ENCODE peak calls at places on chromosomes 4 and X, in six cellular contexts. S is tibial artery, D is kidney, F is cardiac muscle cell, Y is Peyer's patch, U is colonic mucosa. M is an unnamed sample. For H3K4me1, the result is how much of the 10 kb centered on the place peaks cover.

GRCh38 chr4:169351860-169352259 is 81.1 kb upstream of the SH3RF1 start:
- DNase-seq in S (no peak), D (no peak), F (peak), Y (no peak), U (no peak), M (no peak)

GRCh38 chr4:143337600-143338287 is 1.1 kb downstream of the GAB1 start:
- DNase-seq in S (peak), D (peak), F (peak), Y (peak), U (peak), M (peak)

GRCh38 chrX:10395179-10395578 is 225.2 kb downstream of the MID1 start:
- DNase-seq in S (no peak), D (no peak), F (no peak), Y (no peak), U (no peak), M (no peak)

GRCh38 chr4:123871351-123871750 is 474.8 kb downstream of the SPRY1 start:
- DNase-seq in S (no peak), D (no peak), F (no peak), Y (no peak), U (no peak), M (no peak)

GRCh38 chr4:101020956-101021355 is 326.4 kb downstream of the PPP3CA start:
- DNase-seq in S (no peak), D (no peak), F (peak), Y (no peak), U (no peak), M (no peak)

GRCh38 chr4:84235545-84235944 is 263.5 kb downstream of the NKX6-1 start:
- DNase-seq in S (no peak), D (no peak), F (no peak), Y (no peak), U (no peak), M (no peak)

GRCh38 chrX:41828821-41829220 is 94.5 kb downstream of the CASK start:
- DNase-seq in S (no peak), D (no peak), F (no peak), Y (no peak), U (no peak), M (no peak)

GRCh38 chrX:45035071-45035470 is 162.1 kb downstream of the KDM6A start:
- DNase-seq in S (no peak), D (no peak), F (no peak), Y (no peak), U (no peak), M (no peak)

GRCh38 chrX:11143931-11144678 is 33.0 kb downstream of the HCCS start:
- DNase-seq in S (no peak), D (no peak), F (peak), Y (peak), U (peak), M (peak)

GRCh38 chr4:155967098-155967497 is 13.4 kb upstream of the CTSO start:
- DNase-seq in S (no peak), D (no peak), F (no peak), Y (no peak), U (no peak), M (no peak)

GRCh38 chr4:14916554-14917304 is 85.6 kb upstream of the CPEB2 start:
- DNase-seq in S (no peak), D (no peak), F (peak), Y (no peak), U (no peak), M (no peak)

GRCh38 chr4:139988863-139989765 is 164.9 kb downstream of the MAML3 start:
- DNase-seq in S (no peak), D (no peak), F (peak), Y (no peak), U (no peak), M (no peak)

GRCh38 chr4:174230680-174231079 is 52.8 kb downstream of the FBXO8 start:
- DNase-seq in S (no peak), D (no peak), F (no peak), Y (no peak), U (no peak), M (no peak)

GRCh38 chr4:15961778-15962510 is 1.0 kb downstream of the FGFBP2 start:
- DNase-seq in S (no peak), D (no peak), F (no peak), Y (no peak), U (no peak), M (no peak)

GRCh38 chr4:164536829-164537228 is 217.1 kb upstream of the SMIM31 start:
- DNase-seq in S (peak), D (no peak), F (no peak), Y (no peak), U (no peak), M (no peak)

GRCh38 chr4:101948951-101949350 is 158.4 kb downstream of the BANK1 start:
- DNase-seq in S (no peak), D (no peak), F (no peak), Y (no peak), U (no peak), M (no peak)

GRCh38 chr4:73740353-73740778 is at the start of gene CXCL8:
- DNase-seq in S (peak), D (no peak), F (peak), Y (peak), U (peak), M (peak)

GRCh38 chr4:156976147-156976546 is 4.5 kb upstream of the PDGFC start:
- DNase-seq in S (no peak), D (no peak), F (peak), Y (no peak), U (no peak), M (no peak)

GRCh38 chr4:7863911-7864681 is 75.6 kb downstream of the AFAP1 start:
- DNase-seq in S (no peak), D (no peak), F (no peak), Y (no peak), U (no peak), M (no peak)

GRCh38 chrX:56248492-56248891 is 16.3 kb downstream of the KLF8 start:
- DNase-seq in S (no peak), D (no peak), F (peak), Y (peak), U (peak), M (peak)

GRCh38 chr4:2469192-2469984 is 482 bp downstream of the RNF4 start:
- DNase-seq in S (no peak), D (peak), F (peak), Y (peak), U (peak), M (peak)

GRCh38 chr4:159010563-159011260 is 92.2 kb upstream of the RAPGEF2 start:
- DNase-seq in S (peak), D (no peak), F (peak), Y (peak), U (peak), M (peak)

GRCh38 chrX:9876205-9876604 is 90.0 kb downstream of the SHROOM2 start:
- DNase-seq in S (no peak), D (no peak), F (no peak), Y (no peak), U (no peak), M (no peak)

GRCh38 chrX:109858602-109859341 is 125.7 kb upstream of the ACSL4 start:
- DNase-seq in S (no peak), D (no peak), F (no peak), Y (no peak), U (no peak), M (no peak)

GRCh38 chrX:63281465-63281864 is 69.7 kb downstream of the SPIN4 start:
- DNase-seq in S (no peak), D (no peak), F (no peak), Y (no peak), U (no peak), M (no peak)

GRCh38 chr4:4481394-4482000 is 60.4 kb downstream of the STX18 start:
- DNase-seq in S (no peak), D (no peak), F (no peak), Y (no peak), U (no peak), M (no peak)

GRCh38 chr4:123250843-123251242 is 145.8 kb upstream of the SPRY1 start:
- DNase-seq in S (no peak), D (no peak), F (peak), Y (no peak), U (no peak), M (peak)

GRCh38 chr4:113452152-113452551 is 309.4 kb downstream of the CAMK2D start:
- DNase-seq in S (no peak), D (no peak), F (no peak), Y (no peak), U (no peak), M (no peak)

GRCh38 chr4:95867919-95868318 is 28.0 kb downstream of the PDHA2 start:
- DNase-seq in S (no peak), D (no peak), F (peak), Y (no peak), U (no peak), M (no peak)
- H3K4me1 ChIP-seq in S (under half), D (under half), F (under half), Y (under half), U (under half), M (under half)

DNA sequence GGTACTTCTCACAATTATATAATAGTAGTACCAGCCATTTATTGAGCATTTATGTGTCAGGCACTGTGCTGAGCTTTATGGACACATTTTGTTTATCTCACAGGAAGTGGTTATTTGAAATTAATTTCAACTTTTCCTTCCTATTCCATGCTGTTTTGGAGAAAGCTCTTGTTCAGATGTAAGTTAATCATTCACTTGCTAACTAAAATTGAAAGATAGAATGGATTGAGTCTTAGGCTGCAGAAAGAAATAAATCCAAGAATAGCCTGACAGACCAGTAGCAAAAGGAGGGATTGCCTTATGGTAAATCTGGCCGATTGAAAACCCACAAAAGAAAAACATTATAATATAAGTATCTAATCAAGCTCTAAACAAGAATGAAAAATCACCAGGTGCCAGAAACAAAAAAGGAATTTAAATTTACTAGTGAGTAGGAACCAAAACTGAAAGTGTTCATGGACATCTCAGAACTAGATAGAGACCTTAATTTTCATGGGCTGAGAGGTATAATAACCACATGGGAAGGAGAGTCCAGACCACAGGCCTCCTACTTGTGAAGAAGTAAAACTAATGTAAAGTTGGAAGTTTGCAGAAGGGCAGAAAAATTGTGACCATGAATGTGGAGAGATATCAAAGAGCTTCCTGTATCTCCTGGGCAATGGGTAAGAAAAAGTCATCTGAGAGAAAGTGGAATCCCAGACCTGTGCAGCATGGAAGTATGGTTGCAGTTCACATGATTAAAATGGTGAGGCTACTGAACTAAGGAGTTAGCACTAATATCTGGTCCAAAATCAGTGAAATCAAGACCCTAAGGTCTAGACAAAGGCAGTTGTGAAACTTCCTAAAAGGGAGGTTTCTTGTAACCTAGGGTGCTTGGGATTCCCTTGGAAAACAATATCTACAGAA is 38.0 kb downstream of the RADX start:
- DNase-seq in S (no peak), D (no peak), F (no peak), Y (no peak), U (no peak), M (no peak)
- H3K27ac ChIP-seq in S (no peak), D (no peak), F (no peak), Y (no peak), U (no peak), M (no peak)

GRCh38 chrX:19857131-19857530 is 30.3 kb downstream of the SH3KBP1 start:
- DNase-seq in S (no peak), D (no peak), F (no peak), Y (no peak), U (no peak), M (no peak)

GRCh38 chrX:19860571-19860970 is 26.8 kb downstream of the SH3KBP1 start:
- DNase-seq in S (no peak), D (no peak), F (no peak), Y (no peak), U (no peak), M (no peak)

GRCh38 chrX:19852014-19853005 is 35.1 kb downstream of the SH3KBP1 start:
- DNase-seq in S (no peak), D (no peak), F (peak), Y (no peak), U (no peak), M (no peak)

DNA sequence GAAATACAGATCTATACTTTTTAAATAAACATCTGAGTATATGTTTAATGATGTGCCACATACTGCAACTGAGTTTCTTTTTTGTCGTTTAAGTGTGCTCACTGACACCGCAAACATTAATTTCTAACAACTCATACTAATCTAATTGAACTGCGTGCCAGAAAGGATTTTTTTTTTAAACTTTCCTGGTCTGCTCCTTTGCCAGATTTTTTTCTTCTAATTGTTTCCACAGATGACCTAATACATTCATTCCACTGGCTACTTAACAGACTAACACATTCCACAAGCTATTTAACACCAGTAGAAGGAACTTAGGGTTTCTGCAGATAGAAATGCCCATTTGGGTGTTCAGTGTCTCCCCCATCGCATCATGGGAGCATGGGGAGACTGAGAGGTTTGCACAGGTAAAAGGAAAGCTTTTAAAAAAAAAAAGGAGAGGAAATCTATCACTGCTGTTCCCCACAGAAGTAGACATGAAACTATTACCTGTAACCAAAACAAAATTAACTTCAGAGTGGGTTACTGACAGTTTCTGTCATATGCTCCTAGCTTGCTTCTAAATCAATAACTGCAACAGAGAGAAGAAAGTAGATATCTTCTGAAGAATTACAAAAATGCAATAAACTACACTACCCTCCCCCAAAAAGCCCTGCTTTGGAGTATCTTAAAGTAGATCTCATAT is 31.6 kb downstream of the SH3KBP1 start:
- DNase-seq in S (no peak), D (no peak), F (peak), Y (peak), U (no peak), M (no peak)
- H3K4me1 ChIP-seq in S (under half), D (under half), F (under half), Y (under half), U (under half), M (under half)

GRCh38 chr4:41318839-41319530 is 62.3 kb downstream of the UCHL1 start:
- DNase-seq in S (no peak), D (no peak), F (no peak), Y (no peak), U (no peak), M (no peak)
- H3K27ac ChIP-seq in S (no peak), D (no peak), F (no peak), Y (no peak), U (no peak), M (no peak)

DNA sequence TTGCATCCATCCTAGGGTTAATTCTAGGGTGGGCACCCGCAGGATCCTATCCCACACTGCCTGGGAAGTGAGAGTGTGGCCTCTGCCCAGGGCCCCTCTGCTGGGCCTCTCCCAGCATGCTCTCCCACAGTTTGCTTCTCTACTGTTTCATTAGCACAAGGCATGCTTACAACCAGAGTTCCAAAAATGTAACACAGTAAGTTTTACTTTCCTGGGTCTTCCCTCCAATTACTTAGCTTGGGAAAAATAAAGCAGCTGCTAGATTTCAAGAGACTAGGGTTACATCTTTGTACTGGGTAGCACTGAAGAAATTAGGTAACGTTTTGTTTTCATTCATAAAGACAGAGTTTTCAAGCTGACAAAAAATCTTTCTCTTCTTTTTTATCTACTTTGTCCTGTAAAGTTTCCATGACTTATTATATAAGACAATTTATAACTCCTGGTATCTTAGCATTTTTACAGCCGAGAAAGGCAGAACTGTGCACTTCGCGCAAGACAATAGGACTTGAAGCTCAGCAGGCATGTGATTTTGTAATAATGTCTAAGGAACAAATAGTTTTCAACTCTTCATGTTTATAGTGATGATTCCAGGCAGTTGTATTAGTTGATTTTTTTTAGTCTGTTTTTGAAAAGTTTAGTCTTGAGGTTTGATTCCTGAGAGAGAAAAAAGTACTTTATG is 131.2 kb upstream of the PCDH18 start:
- DNase-seq in S (no peak), D (peak), F (peak), Y (no peak), U (no peak), M (no peak)
- H3K4me1 ChIP-seq in S (under half), D (under half), F (under half), Y (under half), U (under half), M (under half)

DNA sequence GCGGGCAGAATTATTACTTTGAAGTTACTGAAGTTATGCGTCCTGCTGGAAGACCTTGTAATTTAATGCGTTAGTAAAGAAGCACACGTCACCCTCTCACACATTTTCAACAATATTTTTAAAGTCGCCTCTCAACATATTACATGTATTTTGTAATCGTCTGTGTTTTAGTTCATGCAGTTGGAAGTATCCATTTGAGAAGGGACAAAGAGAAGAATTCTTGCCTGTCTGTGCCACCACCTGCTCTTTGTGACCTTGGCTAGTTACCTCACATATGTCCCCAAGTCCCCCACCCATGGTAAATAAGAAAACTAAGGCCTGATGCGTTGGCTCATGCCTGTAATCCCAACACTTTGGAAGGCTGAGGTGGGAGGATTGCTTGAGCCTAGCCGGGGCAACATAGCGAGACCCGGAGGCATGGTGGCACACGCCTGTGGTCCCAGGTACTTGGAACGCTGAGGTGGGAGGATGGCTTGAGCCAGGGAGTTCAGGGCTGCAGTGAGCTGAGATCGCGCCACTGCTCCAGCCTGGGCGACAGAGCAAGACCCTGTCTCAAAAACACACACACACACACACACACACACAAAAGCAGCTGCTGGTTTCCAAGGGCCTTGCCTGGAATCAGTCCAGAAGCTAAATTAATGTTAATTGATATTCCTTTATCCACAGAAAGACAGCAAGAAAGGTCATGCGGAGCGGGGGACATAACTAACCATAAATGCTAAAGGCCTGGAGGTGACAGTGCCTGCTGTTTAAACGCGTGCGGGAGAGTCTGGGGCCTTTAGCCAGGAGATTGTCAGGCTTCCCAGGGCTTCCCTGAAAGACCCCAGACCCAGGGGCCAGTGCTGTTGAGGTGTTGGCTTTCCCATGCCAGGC is 811 bp downstream of the TMEM187 start:
- DNase-seq in S (no peak), D (peak), F (no peak), Y (no peak), U (no peak), M (no peak)
- H3K27ac ChIP-seq in S (peak), D (peak), F (peak), Y (peak), U (peak), M (peak)

GRCh38 chr4:80070880-80071620 is 2.0 kb downstream of the ANTXR2 start:
- DNase-seq in S (no peak), D (no peak), F (peak), Y (no peak), U (no peak), M (no peak)
- H3K4me1 ChIP-seq in S (under half), D (under half), F (under half), Y (under half), U (under half), M (under half)

DNA sequence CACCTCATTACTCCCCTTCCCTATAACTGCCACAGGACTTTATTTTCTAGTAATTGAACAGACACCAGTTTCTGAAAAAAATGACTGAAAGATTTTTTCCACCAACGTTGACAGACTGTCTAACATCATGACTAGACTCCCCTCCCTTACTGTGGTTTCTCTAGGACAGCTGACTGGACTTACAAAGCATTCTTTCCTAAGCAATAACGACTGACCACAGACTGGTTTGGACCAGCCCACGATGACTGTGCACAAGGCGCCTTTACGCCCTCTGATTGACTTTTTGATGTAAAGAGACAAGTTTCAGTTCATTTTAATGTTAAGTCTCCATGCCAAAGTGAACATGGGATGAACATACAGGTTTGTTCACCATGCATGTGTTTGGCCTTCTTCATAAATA is 50.4 kb upstream of the UGT2B4 start:
- DNase-seq in S (no peak), D (no peak), F (peak), Y (no peak), U (no peak), M (no peak)
- H3K27ac ChIP-seq in S (no peak), D (no peak), F (no peak), Y (no peak), U (no peak), M (no peak)

DNA sequence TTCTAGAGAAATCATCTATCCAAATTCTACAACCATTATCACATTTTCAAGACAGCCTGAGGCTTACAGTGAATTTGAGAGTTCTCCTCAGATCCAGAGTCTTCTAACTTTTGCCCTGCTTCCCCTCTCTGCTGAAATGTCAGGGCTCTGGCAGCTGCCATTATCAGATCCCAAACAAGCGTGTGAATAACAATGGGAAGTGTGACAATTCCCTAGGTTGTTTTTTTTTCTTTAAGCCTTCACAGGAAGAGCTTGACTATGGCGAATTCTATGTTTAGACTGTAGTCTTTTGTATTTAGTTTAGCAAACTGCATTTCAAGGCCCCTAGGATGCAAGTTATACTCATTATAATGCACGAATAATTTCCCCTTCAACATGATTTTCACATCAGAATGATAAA is 61.3 kb upstream of the KDR start:
- DNase-seq in S (no peak), D (no peak), F (no peak), Y (no peak), U (no peak), M (no peak)
- H3K4me1 ChIP-seq in S (under half), D (under half), F (under half), Y (under half), U (under half), M (under half)